ENCODE peak calls at places on chromosomes 16 and 17, in seven cellular contexts. J, R, Z, C, U, I and V are unnamed samples.

GRCh38 chr16:85635545-85636140 is 22.5 kb downstream of the GSE1 start:
- DNase-seq in U (no peak), I (peak), Z (no peak), J (no peak), R (no peak), C (no peak), V (no peak)

GRCh38 chr17:64492481-64493109 is 4.3 kb downstream of the POLG2 start:
- DNase-seq in Z (peak), R (no peak), J (no peak), C (peak), U (no peak), I (peak), V (no peak)

GRCh38 chr17:53470626-53471025 is 352.1 kb upstream of the KIF2B start:
- DNase-seq in U (no peak), I (no peak), J (no peak), Z (no peak), R (no peak), C (no peak), V (no peak)

GRCh38 chr17:28792877-28793666 is 49.3 kb downstream of the TRAF4 start:
- DNase-seq in R (no peak), I (no peak), U (no peak), C (peak), Z (no peak), J (no peak), V (no peak)

GRCh38 chr16:66250686-66251405 is 115.6 kb upstream of the CDH5 start:
- DNase-seq in C (peak), Z (no peak), R (peak), I (no peak), U (no peak), J (peak), V (peak)

GRCh38 chr17:48310748-48311213 is 119.2 kb downstream of the SKAP1 start:
- DNase-seq in C (no peak), J (no peak), I (no peak), R (no peak), U (no peak), Z (no peak), V (no peak)

GRCh38 chr16:55000595-55000994 is 69.9 kb downstream of the IRX5 start:
- DNase-seq in Z (no peak), C (peak), R (no peak), U (no peak), J (no peak), I (peak), V (no peak)

GRCh38 chr17:40857535-40857934 is 9.5 kb downstream of the KRT12 start:
- DNase-seq in Z (no peak), R (no peak), J (no peak), I (no peak), C (peak), U (no peak), V (peak)

GRCh38 chr17:58301504-58302150 is 20.9 kb upstream of the MPO start:
- DNase-seq in C (no peak), I (no peak), R (no peak), J (no peak), Z (no peak), U (no peak), V (no peak)

GRCh38 chr17:28426081-28426519 is 20.1 kb upstream of the SLC46A1 start:
- DNase-seq in C (peak), I (peak), Z (no peak), U (no peak), J (no peak), R (no peak), V (no peak)

GRCh38 chr17:69015631-69016030 is 45.1 kb downstream of the ABCA9 start:
- DNase-seq in R (no peak), Z (no peak), U (no peak), I (no peak), J (no peak), C (no peak), V (no peak)

GRCh38 chr16:255183-255582 is 20.6 kb downstream of the RGS11 start:
- DNase-seq in J (no peak), C (no peak), U (no peak), R (no peak), Z (no peak), I (no peak), V (no peak)

GRCh38 chr16:82888616-82889015 is 261.8 kb downstream of the CDH13 start:
- DNase-seq in I (no peak), U (peak), J (no peak), R (no peak), C (peak), Z (no peak), V (peak)

GRCh38 chr17:64177346-64178010 is 47.5 kb upstream of the ERN1 start:
- DNase-seq in I (no peak), C (no peak), J (no peak), Z (no peak), R (no peak), U (no peak), V (no peak)

GRCh38 chr16:24996731-24997130 is 18.4 kb downstream of the ARHGAP17 start:
- DNase-seq in R (no peak), J (no peak), Z (no peak), I (peak), U (no peak), C (no peak), V (no peak)

GRCh38 chr16:24993722-24994686 is 21.2 kb downstream of the ARHGAP17 start:
- DNase-seq in J (no peak), C (peak), I (peak), Z (no peak), U (peak), R (no peak), V (no peak)

GRCh38 chr16:24995033-24995432 is 20.1 kb downstream of the ARHGAP17 start:
- DNase-seq in Z (no peak), C (no peak), R (no peak), U (no peak), J (no peak), I (no peak), V (no peak)

GRCh38 chr16:24996301-24996700 is 18.9 kb downstream of the ARHGAP17 start:
- DNase-seq in Z (no peak), J (no peak), C (peak), R (no peak), U (no peak), I (no peak), V (no peak)

GRCh38 chr16:24995469-24995868 is 19.7 kb downstream of the ARHGAP17 start:
- DNase-seq in I (no peak), J (no peak), Z (no peak), R (no peak), U (no peak), C (no peak), V (no peak)
- TF ChIP-seq CTCF in I (no peak), J (no peak), Z (no peak), R (no peak), U (peak), C (peak), V (peak)

GRCh38 chr17:7548585-7549400 is at the start of gene TNFSF12:
- DNase-seq in J (peak), C (peak), Z (peak), R (peak), I (peak), U (no peak), V (no peak)
- H3K4me3 ChIP-seq in J (peak), C (peak), Z (peak), R (peak), I (peak), U (peak), V (peak)

GRCh38 chr17:46862949-46863348 is 11.6 kb downstream of the WNT9B start:
- DNase-seq in R (no peak), I (no peak), U (no peak), Z (no peak), C (no peak), J (no peak), V (no peak)

GRCh38 chr17:46866325-46866724 is 14.9 kb downstream of the WNT9B start:
- DNase-seq in R (no peak), Z (no peak), I (no peak), U (no peak), C (no peak), J (no peak), V (no peak)

GRCh38 chr17:46865100-46865499 is 13.7 kb downstream of the WNT9B start:
- DNase-seq in R (no peak), C (peak), U (peak), I (no peak), J (no peak), Z (no peak), V (peak)

GRCh38 chr17:46866747-46867146 is 15.4 kb downstream of the WNT9B start:
- DNase-seq in U (no peak), J (no peak), C (no peak), Z (no peak), R (no peak), I (no peak), V (no peak)

DNA sequence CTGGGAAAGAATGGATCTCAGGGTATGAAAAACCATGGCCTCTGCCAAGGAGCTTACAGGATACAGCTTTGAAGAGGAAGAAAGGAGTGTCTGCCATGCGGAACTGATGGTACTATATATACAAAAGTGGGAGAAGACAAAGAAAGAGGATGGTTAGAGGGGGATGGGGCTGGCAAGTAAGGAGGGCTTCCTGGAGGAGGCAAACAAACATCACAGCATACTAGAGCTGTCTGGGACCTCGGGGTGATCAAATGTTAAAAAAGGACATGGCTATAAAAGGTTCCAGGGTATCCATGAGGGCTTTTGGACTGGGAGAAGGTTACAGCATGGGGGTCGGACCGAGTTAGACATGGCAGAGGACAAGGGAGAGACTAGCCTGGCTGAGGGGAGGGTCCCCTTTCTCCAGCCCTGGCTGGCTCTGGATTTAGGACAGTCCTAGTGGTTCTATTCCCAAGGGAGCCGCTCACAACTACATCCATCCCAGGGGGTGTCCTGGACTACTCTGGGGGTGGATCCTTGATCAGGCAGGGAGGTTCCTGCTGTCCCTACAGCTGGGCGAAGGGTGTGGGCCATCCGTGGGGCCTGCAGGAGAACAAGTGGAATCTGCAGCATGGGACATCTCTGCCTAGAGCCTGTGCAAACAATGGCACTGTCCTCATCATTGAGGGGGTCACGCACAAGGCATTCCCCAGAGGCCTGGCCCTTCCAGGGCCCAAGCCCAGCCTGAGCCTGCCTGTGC is 12.2 kb downstream of the WNT9B start:
- DNase-seq in C (no peak), Z (no peak), I (no peak), J (no peak), U (no peak), R (no peak), V (no peak)
- TF ChIP-seq CTCF in C (no peak), Z (no peak), I (no peak), J (no peak), U (no peak), R (no peak), V (no peak)

GRCh38 chr17:44981221-44981968 is 13.3 kb upstream of the C1QL1 start:
- DNase-seq in Z (no peak), C (peak), I (peak), J (no peak), R (no peak), U (peak), V (peak)
- H3K4me3 ChIP-seq in Z (no peak), C (peak), I (peak), J (no peak), R (no peak), U (peak), V (no peak)

GRCh38 chr17:75722076-75722475 is 817 bp downstream of the ITGB4 start:
- DNase-seq in Z (no peak), C (no peak), U (no peak), J (no peak), I (peak), R (no peak), V (no peak)

GRCh38 chr17:75721463-75722011 is 278 bp downstream of the ITGB4 start:
- DNase-seq in C (no peak), R (no peak), J (no peak), Z (no peak), U (no peak), I (no peak), V (no peak)

GRCh38 chr17:75722542-75723095 is 1.4 kb downstream of the ITGB4 start:
- DNase-seq in C (no peak), I (no peak), J (no peak), U (no peak), Z (no peak), R (no peak), V (no peak)

GRCh38 chr17:75719732-75720131 is 1.5 kb upstream of the ITGB4 start:
- DNase-seq in Z (no peak), U (no peak), R (no peak), C (no peak), I (peak), J (no peak), V (no peak)

DNA sequence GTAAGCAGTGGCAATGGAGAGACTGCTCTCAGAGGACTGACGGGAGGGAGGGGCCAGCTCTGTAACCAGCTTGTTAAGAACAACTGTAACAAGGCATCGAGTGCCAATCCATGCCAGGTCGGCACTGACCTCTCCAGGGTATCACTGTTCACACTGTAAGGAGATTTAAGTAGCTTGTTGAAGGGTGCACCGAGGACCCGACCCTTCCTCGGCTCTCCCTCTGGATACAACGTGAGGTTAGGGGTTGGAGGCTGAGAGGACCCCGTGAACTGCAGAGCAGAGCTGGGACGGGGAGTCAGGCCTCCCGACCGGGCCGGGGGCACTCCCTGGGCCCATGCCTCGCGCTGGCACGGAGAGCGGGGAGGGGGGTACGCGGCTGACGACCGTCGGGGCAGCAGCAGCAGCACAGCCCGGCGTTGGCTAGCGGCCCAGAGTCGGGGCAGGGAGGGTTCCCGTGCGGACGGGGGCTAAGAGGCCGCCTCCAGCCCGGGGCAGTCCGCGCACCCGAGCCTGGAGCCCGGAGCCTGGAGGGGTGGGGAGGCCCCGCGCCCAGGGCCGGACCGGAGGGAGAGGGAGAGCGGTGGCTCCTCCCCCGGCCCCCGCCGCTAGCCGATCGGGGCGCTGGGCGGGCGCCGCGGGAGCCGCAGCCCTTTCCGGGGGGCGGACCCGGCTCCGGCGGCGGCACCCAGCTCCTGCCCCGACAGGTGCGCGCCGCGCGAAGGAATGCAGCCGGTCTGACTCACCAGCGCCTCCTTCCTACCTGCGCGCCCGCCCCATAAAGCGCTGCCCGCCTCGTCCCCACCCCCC is at the start of gene ITGB4:
- DNase-seq in I (peak), Z (peak), U (no peak), R (no peak), J (peak), C (no peak), V (no peak)
- TF ChIP-seq CTCF in I (no peak), Z (no peak), U (no peak), R (no peak), J (no peak), C (no peak), V (no peak)

GRCh38 chr16:57481421-57481820 is 4.9 kb downstream of the DOK4 start:
- DNase-seq in R (no peak), I (no peak), U (no peak), Z (no peak), C (no peak), J (peak), V (no peak)

GRCh38 chr16:57480127-57480753 is 6.1 kb downstream of the DOK4 start:
- DNase-seq in U (no peak), I (no peak), J (peak), Z (no peak), C (peak), R (peak), V (no peak)

GRCh38 chr16:57479043-57479421 is 7.3 kb downstream of the DOK4 start:
- DNase-seq in U (no peak), R (no peak), Z (no peak), C (no peak), J (no peak), I (no peak), V (no peak)

GRCh38 chr16:57479422-57480126 is 6.7 kb downstream of the DOK4 start:
- DNase-seq in C (peak), U (no peak), R (no peak), J (peak), I (peak), Z (no peak), V (peak)

GRCh38 chr16:57480754-57481230 is 5.5 kb downstream of the DOK4 start:
- DNase-seq in I (no peak), R (no peak), Z (no peak), C (no peak), J (peak), U (no peak), V (no peak)
- H3K4me3 ChIP-seq in I (no peak), R (no peak), Z (no peak), C (no peak), J (no peak), U (no peak), V (no peak)

GRCh38 chr17:44400226-44400847 is 10.9 kb upstream of the ITGA2B start:
- DNase-seq in C (peak), I (peak), U (peak), J (no peak), Z (no peak), R (peak), V (no peak)

GRCh38 chr17:44394833-44395232 is 5.4 kb upstream of the ITGA2B start:
- DNase-seq in J (no peak), U (no peak), Z (no peak), R (no peak), I (no peak), C (no peak), V (no peak)

GRCh38 chr17:44397479-44398440 is 8.3 kb upstream of the ITGA2B start:
- DNase-seq in U (no peak), I (no peak), C (peak), Z (no peak), J (no peak), R (no peak), V (no peak)

GRCh38 chr17:44398692-44399691 is 9.5 kb upstream of the ITGA2B start:
- DNase-seq in U (no peak), I (no peak), Z (no peak), J (no peak), R (no peak), C (no peak), V (no peak)

GRCh38 chr17:44396946-44397345 is 7.5 kb upstream of the ITGA2B start:
- DNase-seq in C (no peak), U (no peak), J (no peak), I (no peak), R (no peak), Z (no peak), V (no peak)
- TF ChIP-seq CTCF in C (no peak), U (no peak), J (no peak), I (no peak), R (no peak), Z (no peak), V (no peak)

GRCh38 chr16:8579559-8579958 is 10.8 kb downstream of the TMEM114 start:
- DNase-seq in R (no peak), J (no peak), I (no peak), U (no peak), C (no peak), Z (no peak), V (no peak)
- H3K4me3 ChIP-seq in R (no peak), J (no peak), I (no peak), U (no peak), C (no peak), Z (no peak), V (no peak)

DNA sequence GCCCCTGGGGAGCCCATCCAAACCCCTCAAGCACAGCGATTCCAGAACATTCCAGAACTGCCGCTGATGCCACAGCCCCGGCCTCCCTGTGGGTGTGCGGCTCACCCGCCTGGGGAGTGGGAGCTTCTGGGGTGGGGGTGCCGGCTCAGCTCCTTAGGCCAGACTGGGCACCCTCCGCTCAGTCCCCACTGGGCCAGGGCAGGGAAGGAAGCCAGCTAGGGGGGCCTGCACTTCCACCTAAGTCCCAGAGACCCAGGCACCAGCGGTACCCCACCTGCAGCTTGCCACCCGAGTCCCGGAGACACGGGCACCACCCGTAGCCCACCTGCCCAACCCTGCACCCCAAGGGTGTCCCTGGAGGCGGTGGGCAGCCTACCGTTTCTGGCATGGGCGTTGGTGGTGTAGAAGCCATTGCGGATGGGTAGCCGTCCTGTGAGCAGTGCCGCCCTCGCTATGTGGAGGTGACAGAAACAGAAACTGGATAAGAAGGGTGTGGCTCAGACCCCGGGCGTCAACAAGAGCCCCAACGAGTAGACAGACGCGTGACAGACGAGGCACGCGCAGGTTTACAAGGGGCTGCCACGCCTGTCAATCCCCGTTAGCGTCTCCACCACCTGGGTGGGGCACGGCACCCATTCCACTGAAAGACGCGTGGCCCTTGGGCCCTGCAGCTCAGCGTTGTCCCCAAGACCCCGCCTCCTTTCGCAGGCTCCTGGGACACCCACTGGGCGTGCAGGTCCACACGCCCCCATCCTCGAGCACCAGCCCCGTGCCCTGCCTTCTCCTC is 15.0 kb downstream of the GALNS start:
- DNase-seq in Z (no peak), J (no peak), C (no peak), U (no peak), I (no peak), R (no peak), V (no peak)
- TF ChIP-seq CTCF in Z (no peak), J (no peak), C (no peak), U (no peak), I (no peak), R (no peak), V (no peak)